ENCODE peak calls at places on chromosomes 12 and 14, in nine cellular contexts. W is AML-193, K is nephron progenitor cell, D is Calu3, I is ovary, J is RCC 7860, U is astrocyte of the spinal cord, C is fibroblast of lung, S is Karpas-422. R is an unnamed sample.

GRCh38 chr14:41872906-41873305 is 266.2 kb downstream of the LRFN5 start:
- DNase-seq in W (no peak), K (no peak), D (no peak), I (no peak), J (no peak), U (no peak), C (peak; percentile 7), S (no peak), R (no peak)

GRCh38 chr12:20505056-20505455 is 136.7 kb downstream of the PDE3A start:
- DNase-seq in W (no peak), K (no peak), D (no peak), I (no peak), J (no peak), U (no peak), C (no peak), S (no peak), R (no peak)

GRCh38 chr12:122835693-122836026 is 403 bp downstream of the HIP1R start:
- DNase-seq in W (no peak), K (peak; percentile 68), D (peak; percentile 53), I (no peak), J (no peak), U (no peak), C (no peak), S (peak; percentile 64), R (no peak)

GRCh38 chr14:99520571-99521081 is 39.4 kb downstream of the CCNK start:
- DNase-seq in W (no peak), K (no peak), D (no peak), I (peak; percentile 39), J (no peak), U (no peak), C (no peak), S (no peak), R (no peak)

GRCh38 chr12:111398530-111398929 is 7.2 kb upstream of the SH2B3 start:
- DNase-seq in W (no peak), K (no peak), D (no peak), I (no peak), J (no peak), U (no peak), C (no peak), S (no peak), R (no peak)

GRCh38 chr12:24499151-24500146 is 449.5 kb downstream of the BCAT1 start:
- DNase-seq in W (no peak), K (no peak), D (no peak), I (no peak), J (peak; percentile 40), U (peak; percentile 81), C (peak; percentile 72), S (no peak), R (no peak)

GRCh38 chr14:32512348-32512747 is 183.2 kb downstream of the AKAP6 start:
- DNase-seq in W (no peak), K (no peak), D (no peak), I (no peak), J (no peak), U (no peak), C (no peak), S (no peak), R (no peak)

GRCh38 chr14:94446126-94446525 is 6.5 kb downstream of the SERPINA11 start:
- DNase-seq in W (no peak), K (no peak), D (no peak), I (no peak), J (no peak), U (no peak), C (no peak), S (no peak), R (no peak)

GRCh38 chr14:76904100-76904739 is 78.0 kb downstream of the LRRC74A start:
- DNase-seq in W (no peak), K (no peak), D (no peak), I (peak; percentile 80), J (peak; percentile 36), U (peak; percentile 82), C (peak; percentile 90), S (no peak), R (no peak)

GRCh38 chr14:106879241-106879640 is 1352.9 kb downstream of the TMEM121 start:
- DNase-seq in W (peak; percentile 81), K (no peak), D (peak; percentile 88), I (peak; percentile 73), J (no peak), U (no peak), C (no peak), S (peak; percentile 90), R (no peak)

GRCh38 chr14:21025374-21026151 is 702 bp upstream of the NDRG2 start:
- DNase-seq in W (no peak), K (peak; percentile 76), D (no peak), I (peak; percentile 98), J (no peak), U (no peak), C (no peak), S (no peak), R (peak; percentile 38)

GRCh38 chr12:64679487-64679983 is 69.2 kb downstream of the RASSF3 start:
- DNase-seq in W (no peak), K (no peak), D (peak; percentile 71), I (peak; percentile 58), J (peak; percentile 74), U (peak; percentile 89), C (peak; percentile 82), S (peak; percentile 40), R (no peak)

GRCh38 chr12:26891704-26892103 is 46.1 kb downstream of the INTS13 start:
- DNase-seq in W (no peak), K (no peak), D (no peak), I (no peak), J (no peak), U (no peak), C (no peak), S (no peak), R (no peak)

GRCh38 chr12:47739297-47739696 is 14.0 kb upstream of the ENDOU start:
- DNase-seq in W (no peak), K (no peak), D (no peak), I (no peak), J (no peak), U (no peak), C (no peak), S (no peak), R (no peak)

GRCh38 chr12:131290255-131290959 is 336.7 kb downstream of the ADGRD1 start:
- DNase-seq in W (no peak), K (no peak), D (no peak), I (no peak), J (no peak), U (no peak), C (no peak), S (no peak), R (no peak)

GRCh38 chr12:53810950-53811349 is 59.2 kb upstream of the CISTR start:
- DNase-seq in W (no peak), K (no peak), D (no peak), I (no peak), J (no peak), U (no peak), C (no peak), S (no peak), R (no peak)

GRCh38 chr12:108720757-108721514 is 10.4 kb downstream of the CORO1C start:
- DNase-seq in W (no peak), K (no peak), D (no peak), I (no peak), J (peak; percentile 43), U (peak; percentile 49), C (peak; percentile 74), S (no peak), R (no peak)

GRCh38 chr12:93191956-93192355 is 185.8 kb upstream of the NUDT4 start:
- DNase-seq in W (no peak), K (no peak), D (no peak), I (no peak), J (no peak), U (no peak), C (peak; percentile 86), S (no peak), R (no peak)

GRCh38 chr12:2963760-2964292 is 4.6 kb downstream of the TEAD4 start:
- DNase-seq in W (no peak), K (no peak), D (no peak), I (no peak), J (no peak), U (peak; percentile 32), C (peak; percentile 53), S (no peak), R (no peak)